ENCODE peak calls at places on chromosomes 5 and 9, in five cellular contexts. O is tibial nerve; A is CD8-positive, alpha-beta T cell; W is Peyer's patch; K is adipocyte. T is an unnamed sample. For H3K36me3 and H3K27me3, the result is how much of the 10 kb centered on the place peaks cover.

GRCh38 chr9:132610661-132611060 is 28.3 kb downstream of the BARHL1 start:
- DNase-seq in A (no peak), K (no peak), O (no peak), W (no peak), T (no peak)

GRCh38 chr9:137620581-137620980 is 1.8 kb downstream of the EHMT1 start:
- DNase-seq in A (no peak), K (no peak), O (no peak), W (no peak), T (no peak)

GRCh38 chr5:141968914-141969608 is at the start of gene RNF14:
- DNase-seq in O (peak), K (peak), A (peak), W (peak), T (peak)

GRCh38 chr5:144189800-144190429 is 19.2 kb downstream of the KCTD16 start:
- DNase-seq in A (peak), O (no peak), K (peak), W (peak), T (peak)

GRCh38 chr9:137989156-137989555 is 111.6 kb downstream of the CACNA1B start:
- DNase-seq in W (no peak), K (no peak), A (no peak), O (no peak), T (no peak)

GRCh38 chr9:94168203-94169000 is 84.1 kb downstream of the PTPDC1 start:
- DNase-seq in W (no peak), K (peak), O (no peak), A (no peak), T (no peak)

GRCh38 chr5:143987751-143988560 is 176.0 kb downstream of the HMHB1 start:
- DNase-seq in W (no peak), A (no peak), O (no peak), K (peak), T (no peak)

GRCh38 chr9:98010450-98010849 is 27.3 kb downstream of the ANP32B start:
- DNase-seq in A (no peak), O (no peak), W (peak), K (no peak), T (no peak)

GRCh38 chr9:95452176-95452575 is 64.6 kb downstream of the PTCH1 start:
- DNase-seq in O (no peak), W (no peak), A (no peak), K (no peak), T (no peak)

GRCh38 chr9:113564804-113565237 is 101.3 kb downstream of the RGS3 start:
- DNase-seq in W (no peak), K (peak), O (no peak), A (no peak), T (no peak)

GRCh38 chr9:22040760-22041159 is 31.7 kb upstream of the CDKN2B start:
- DNase-seq in K (peak), A (no peak), W (no peak), O (no peak), T (no peak)

GRCh38 chr9:80784647-80785046 is 904.7 kb downstream of the TLE1 start:
- DNase-seq in W (no peak), O (no peak), A (no peak), K (no peak), T (no peak)

GRCh38 chr5:128708841-128709240 is 170.8 kb upstream of the FBN2 start:
- DNase-seq in K (no peak), O (no peak), A (no peak), W (no peak), T (no peak)

GRCh38 chr5:82296929-82297328 is 18.8 kb upstream of the RPS23 start:
- DNase-seq in K (no peak), A (no peak), O (no peak), W (no peak), T (no peak)

GRCh38 chr9:112546149-112547012 is 59.8 kb downstream of the KIAA1958 start:
- DNase-seq in A (no peak), O (no peak), W (no peak), K (no peak), T (no peak)

GRCh38 chr9:105385372-105385985 is 62.4 kb upstream of the FSD1L start:
- DNase-seq in K (no peak), W (peak), A (no peak), O (no peak), T (no peak)

GRCh38 chr5:107129051-107129450 is 541.7 kb downstream of the EFNA5 start:
- DNase-seq in W (no peak), A (no peak), K (peak), O (no peak), T (no peak)

GRCh38 chr9:114580609-114581193 is 6.9 kb upstream of the ATP6V1G1 start:
- DNase-seq in O (no peak), K (no peak), A (no peak), W (no peak), T (no peak)

GRCh38 chr9:26292943-26293342 is 599.7 kb downstream of the CAAP1 start:
- DNase-seq in K (peak), A (no peak), W (no peak), O (no peak), T (no peak)

GRCh38 chr5:157511656-157512644 is 51.9 kb downstream of the NIPAL4 start:
- DNase-seq in O (peak), W (peak), K (peak), A (no peak), T (no peak)

GRCh38 chr5:78544531-78545200 is 103.9 kb downstream of the LHFPL2 start:
- DNase-seq in O (no peak), A (no peak), W (peak), K (no peak), T (no peak)

GRCh38 chr5:102498271-102499034 is at the start of gene SLCO6A1:
- DNase-seq in W (no peak), K (no peak), A (no peak), O (no peak), T (no peak)

GRCh38 chr5:90949469-90950358 is 391.1 kb downstream of the ADGRV1 start:
- DNase-seq in A (no peak), K (no peak), O (no peak), W (no peak), T (no peak)

GRCh38 chr5:41908374-41909079 is 4.4 kb downstream of the RIMOC1 start:
- DNase-seq in O (no peak), W (no peak), K (peak), A (no peak), T (no peak)

GRCh38 chr9:98881356-98881755 is 62.4 kb upstream of the COL15A1 start:
- DNase-seq in W (no peak), K (no peak), A (no peak), O (no peak), T (no peak)

GRCh38 chr9:85685081-85685480 is 56.7 kb downstream of the AGTPBP1 start:
- DNase-seq in A (no peak), O (no peak), K (no peak), W (no peak), T (no peak)
- H3K36me3 ChIP-seq in A (under half), O (under half), K (under half), W (under half), T (under half)

GRCh38 chr5:170347022-170347421 is 42.1 kb downstream of the KCNMB1 start:
- DNase-seq in W (no peak), K (no peak), A (no peak), O (no peak), T (no peak)

GRCh38 chr5:170353011-170353890 is 35.9 kb downstream of the KCNMB1 start:
- DNase-seq in K (no peak), A (no peak), W (no peak), O (no peak), T (no peak)

GRCh38 chr5:170343177-170343576 is 45.6 kb upstream of the LCP2 start:
- DNase-seq in K (no peak), W (no peak), A (no peak), O (no peak), T (no peak)

GRCh38 chr5:170345971-170346370 is 43.2 kb downstream of the KCNMB1 start:
- DNase-seq in O (no peak), A (no peak), W (no peak), K (no peak), T (no peak)

DNA sequence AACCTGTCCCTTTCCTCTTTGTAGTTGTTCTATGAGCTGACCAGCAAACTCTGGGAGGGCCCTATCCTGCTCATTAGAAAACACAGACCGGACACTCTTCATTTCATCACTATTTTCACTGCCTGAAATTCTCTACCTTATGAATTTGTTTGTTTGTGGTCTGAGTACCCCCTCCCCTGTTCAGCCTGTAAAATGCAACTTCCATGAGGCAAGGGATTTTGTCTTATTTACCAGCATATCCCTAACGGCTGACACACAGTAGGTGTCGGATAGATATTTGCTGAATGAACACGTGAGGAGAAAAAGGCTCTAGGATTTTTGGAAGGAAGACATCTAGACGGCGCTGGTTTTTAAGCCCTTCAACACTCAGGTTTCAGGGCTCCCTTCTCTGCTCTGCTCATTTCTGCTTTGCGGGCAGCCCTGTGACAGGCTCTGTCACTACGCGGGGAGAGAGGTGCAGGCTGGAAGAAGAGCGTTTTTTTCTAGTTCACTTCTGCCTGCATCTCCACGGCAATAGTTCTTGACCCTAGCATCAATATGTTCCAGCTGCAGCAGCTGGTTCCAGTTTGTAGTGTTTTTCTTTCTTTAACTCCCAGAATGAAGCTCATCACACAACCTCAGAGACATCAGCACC is 41.0 kb downstream of the KCNMB1 start:
- DNase-seq in K (no peak), A (no peak), W (no peak), O (no peak), T (no peak)
- H3K27me3 ChIP-seq in K (half or more), A (under half), W (under half), O (under half), T (under half)

GRCh38 chr9:69715096-69715495 is 42.9 kb upstream of the APBA1 start:
- DNase-seq in O (no peak), A (no peak), W (no peak), K (no peak), T (no peak)
- H3K36me3 ChIP-seq in O (under half), A (under half), W (under half), K (half or more), T (under half)

GRCh38 chr5:115165790-115166189 is 3.9 kb downstream of the TRIM36 start:
- DNase-seq in W (no peak), O (no peak), A (no peak), K (no peak), T (no peak)
- H3K27me3 ChIP-seq in W (under half), O (under half), A (under half), K (under half), T (under half)

GRCh38 chr5:10734050-10734709 is 26.9 kb downstream of the DAP start:
- DNase-seq in O (no peak), W (no peak), K (no peak), A (no peak), T (no peak)
- H3K36me3 ChIP-seq in O (under half), W (under half), K (under half), A (under half), T (under half)

GRCh38 chr5:176612008-176612407 is 2.1 kb upstream of the GPRIN1 start:
- DNase-seq in W (no peak), K (no peak), A (no peak), O (no peak), T (no peak)

GRCh38 chr5:176609724-176610429 is at the start of gene GPRIN1:
- DNase-seq in A (no peak), K (peak), O (no peak), W (peak), T (peak)

GRCh38 chr5:176608937-176609723 is 826 bp downstream of the GPRIN1 start:
- DNase-seq in O (no peak), A (no peak), W (no peak), K (no peak), T (no peak)

GRCh38 chr5:176611435-176611834 is 1.5 kb upstream of the GPRIN1 start:
- DNase-seq in W (peak), A (peak), O (peak), K (peak), T (peak)

GRCh38 chr5:176610430-176610763 is 441 bp upstream of the GPRIN1 start:
- DNase-seq in A (no peak), K (peak), O (no peak), W (no peak), T (no peak)
- H3K27me3 ChIP-seq in A (under half), K (under half), O (under half), W (under half), T (under half)

GRCh38 chr9:108270041-108270440 is 585.7 kb downstream of the ACTL7B start:
- DNase-seq in K (peak), O (no peak), W (no peak), A (no peak), T (no peak)

GRCh38 chr9:108272350-108272899 is 583.4 kb downstream of the ACTL7B start:
- DNase-seq in A (no peak), O (peak), W (peak), K (peak), T (no peak)

GRCh38 chr9:108273988-108274387 is 581.8 kb downstream of the ACTL7B start:
- DNase-seq in K (peak), W (no peak), O (no peak), A (no peak), T (no peak)

GRCh38 chr9:108271236-108271635 is 584.5 kb downstream of the ACTL7B start:
- DNase-seq in W (no peak), A (no peak), K (no peak), O (no peak), T (no peak)

DNA sequence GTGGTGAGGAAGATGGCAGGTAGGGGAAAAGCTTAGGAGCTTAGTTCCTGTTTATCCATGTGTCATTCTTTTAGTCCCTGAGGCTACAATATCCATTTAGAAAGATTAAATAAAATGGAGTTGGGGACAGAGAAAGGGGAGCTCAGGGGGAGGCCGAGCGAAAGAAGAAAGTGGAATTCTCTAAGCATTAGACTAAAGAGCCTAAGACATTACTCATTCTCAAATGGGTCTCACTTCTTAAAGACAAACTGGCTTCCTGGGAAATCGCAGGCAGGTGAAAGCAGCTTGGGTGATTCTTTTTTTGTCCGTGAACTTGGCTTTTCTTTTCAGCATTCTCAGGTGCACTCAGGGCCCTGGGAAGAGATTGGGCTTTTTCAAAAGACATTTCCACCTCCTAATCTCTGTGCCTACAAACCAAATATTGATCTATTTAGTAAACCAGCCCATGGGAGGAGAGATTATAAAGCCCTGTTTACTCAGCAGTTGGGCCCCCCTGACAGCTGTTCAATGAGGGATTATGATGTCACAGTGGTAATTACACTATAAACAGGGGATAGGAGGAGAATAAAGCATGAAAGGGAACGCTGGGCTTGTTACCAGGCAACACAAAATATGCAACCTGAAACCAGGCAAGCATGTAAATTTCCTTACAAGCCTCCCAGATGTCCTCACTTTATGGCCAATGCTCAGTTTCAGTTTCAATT is 584.0 kb downstream of the ACTL7B start:
- DNase-seq in W (no peak), K (peak), O (no peak), A (no peak), T (no peak)
- H3K36me3 ChIP-seq in W (under half), K (under half), O (under half), A (under half), T (under half)

GRCh38 chr5:88140863-88141694 is 127.6 kb downstream of the TMEM161B start:
- DNase-seq in W (peak), A (peak), K (peak), O (peak), T (peak)
- H3K27me3 ChIP-seq in W (under half), A (under half), K (half or more), O (under half), T (under half)